ENCODE peak calls at places on chromosomes 7 and 10, in seven cellular contexts. A, T, Q, K, Y, H and U are unnamed samples.

GRCh38 chr7:30770936-30771858 is at the start of gene MINDY4:
- DNase-seq in A (peak), T (peak), Q (peak), K (peak), Y (peak), H (peak), U (peak)

GRCh38 chr10:123897146-123897545 is 5.5 kb upstream of the CPXM2 start:
- DNase-seq in A (no peak), T (no peak), Q (no peak), K (no peak), Y (no peak), H (no peak), U (no peak)

GRCh38 chr10:93475871-93476270 is 6.3 kb downstream of the MYOF start:
- DNase-seq in A (no peak), T (no peak), Q (no peak), K (peak), Y (peak), H (peak), U (no peak)

GRCh38 chr7:390761-391410 is 100.9 kb downstream of the FOXL3 start:
- DNase-seq in A (no peak), T (no peak), Q (no peak), K (no peak), Y (no peak), H (no peak), U (no peak)

GRCh38 chr7:29457565-29457971 is 106.1 kb upstream of the PRR15 start:
- DNase-seq in A (no peak), T (peak), Q (no peak), K (peak), Y (peak), H (no peak), U (no peak)

GRCh38 chr10:34967411-34967880 is 122.7 kb downstream of the CUL2 start:
- DNase-seq in A (peak), T (peak), Q (no peak), K (peak), Y (peak), H (no peak), U (no peak)

GRCh38 chr7:150377116-150377979 is 1.8 kb upstream of the ZNF775 start:
- DNase-seq in A (no peak), T (no peak), Q (peak), K (no peak), Y (no peak), H (peak), U (no peak)

GRCh38 chr10:70649526-70649925 is 22.8 kb upstream of the ADAMTS14 start:
- DNase-seq in A (peak), T (peak), Q (no peak), K (no peak), Y (peak), H (no peak), U (no peak)

GRCh38 chr10:44828515-44829142 is 82.5 kb upstream of the TMEM72 start:
- DNase-seq in A (no peak), T (peak), Q (no peak), K (no peak), Y (no peak), H (no peak), U (no peak)

GRCh38 chr10:72794260-72794659 is 99.3 kb upstream of the OIT3 start:
- DNase-seq in A (no peak), T (peak), Q (no peak), K (peak), Y (no peak), H (no peak), U (no peak)

GRCh38 chr7:103154042-103154441 is 5.1 kb upstream of the NAPEPLD start:
- DNase-seq in A (no peak), T (no peak), Q (no peak), K (no peak), Y (no peak), H (no peak), U (no peak)

GRCh38 chr10:1559311-1559710 is 178.0 kb downstream of the ADARB2 start:
- DNase-seq in A (no peak), T (no peak), Q (no peak), K (no peak), Y (no peak), H (no peak), U (no peak)

GRCh38 chr10:78199759-78200158 is 166.1 kb downstream of the RPS24 start:
- DNase-seq in A (no peak), T (no peak), Q (no peak), K (no peak), Y (no peak), H (no peak), U (no peak)

GRCh38 chr7:119935418-119936025 is 337.5 kb upstream of the KCND2 start:
- DNase-seq in A (no peak), T (peak), Q (no peak), K (peak), Y (peak), H (no peak), U (no peak)

GRCh38 chr7:149868638-149869290 is 5.0 kb upstream of the ATP6V0E2 start:
- DNase-seq in A (no peak), T (no peak), Q (no peak), K (no peak), Y (no peak), H (no peak), U (no peak)

GRCh38 chr10:43649149-43649523 is 455 bp upstream of the ZNF32 start:
- DNase-seq in A (no peak), T (no peak), Q (no peak), K (peak), Y (no peak), H (no peak), U (no peak)

GRCh38 chr7:157710396-157710795 is 373.6 kb downstream of the DNAJB6 start:
- DNase-seq in A (no peak), T (no peak), Q (peak), K (no peak), Y (no peak), H (no peak), U (no peak)

GRCh38 chr10:76879116-76879706 is 758.4 kb downstream of the KCNMA1 start:
- DNase-seq in A (no peak), T (no peak), Q (no peak), K (no peak), Y (no peak), H (no peak), U (no peak)

GRCh38 chr7:36363515-36363914 is 26.1 kb upstream of the ANLN start:
- DNase-seq in A (no peak), T (no peak), Q (no peak), K (no peak), Y (no peak), H (no peak), U (no peak)

GRCh38 chr7:131521651-131522163 is 34.7 kb downstream of the PODXL start:
- DNase-seq in A (no peak), T (no peak), Q (peak), K (no peak), Y (no peak), H (peak), U (no peak)

GRCh38 chr10:62681211-62681940 is 123.1 kb upstream of the ADO start:
- DNase-seq in A (no peak), T (no peak), Q (peak), K (no peak), Y (peak), H (peak), U (no peak)
- TF ChIP-seq CTCF in A (no peak), T (no peak), Q (no peak), K (no peak), Y (no peak), H (peak), U (no peak)

GRCh38 chr7:76209310-76209709 is 7.6 kb downstream of the SRRM3 start:
- DNase-seq in A (no peak), T (no peak), Q (no peak), K (no peak), Y (no peak), H (no peak), U (no peak)

GRCh38 chr7:76216683-76217082 is 15.0 kb downstream of the SRRM3 start:
- DNase-seq in A (no peak), T (no peak), Q (peak), K (no peak), Y (no peak), H (no peak), U (no peak)

GRCh38 chr7:76206633-76207032 is 4.9 kb downstream of the SRRM3 start:
- DNase-seq in A (no peak), T (no peak), Q (no peak), K (peak), Y (peak), H (no peak), U (no peak)

DNA sequence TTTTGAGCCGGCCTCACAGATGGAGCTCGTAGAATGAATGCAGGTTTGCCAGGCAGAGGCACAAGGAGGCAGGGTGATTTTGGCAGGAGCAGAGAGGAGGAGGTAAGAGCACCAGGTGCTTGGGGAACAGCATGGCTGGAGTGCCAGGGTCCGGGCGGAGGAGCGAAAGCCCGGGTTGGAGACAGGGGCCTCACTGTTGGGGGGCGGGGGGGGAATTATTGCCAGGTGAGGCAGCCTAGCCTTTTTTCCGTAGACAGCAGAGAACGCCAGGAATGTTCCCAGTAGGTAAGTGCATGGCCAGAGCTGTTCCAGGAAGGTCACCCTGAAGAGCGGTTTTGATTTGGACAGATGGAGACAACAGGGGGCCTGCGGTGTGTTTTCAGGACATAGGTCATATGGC is 9.5 kb downstream of the SRRM3 start:
- DNase-seq in A (no peak), T (no peak), Q (no peak), K (no peak), Y (no peak), H (no peak), U (no peak)
- TF ChIP-seq CTCF in A (no peak), T (no peak), Q (no peak), K (no peak), Y (no peak), H (no peak), U (no peak)

GRCh38 chr10:60291354-60291930 is 98.2 kb downstream of the ANK3 start:
- DNase-seq in A (no peak), T (peak), Q (no peak), K (peak), Y (no peak), H (no peak), U (no peak)

GRCh38 chr10:60290558-60290957 is 99.1 kb downstream of the ANK3 start:
- DNase-seq in A (no peak), T (no peak), Q (no peak), K (no peak), Y (no peak), H (no peak), U (no peak)

GRCh38 chr10:60288291-60288690 is 101.4 kb downstream of the ANK3 start:
- DNase-seq in A (no peak), T (peak), Q (no peak), K (no peak), Y (no peak), H (no peak), U (no peak)

GRCh38 chr10:60286436-60287023 is 103.1 kb downstream of the ANK3 start:
- DNase-seq in A (no peak), T (no peak), Q (no peak), K (no peak), Y (peak), H (no peak), U (no peak)

DNA sequence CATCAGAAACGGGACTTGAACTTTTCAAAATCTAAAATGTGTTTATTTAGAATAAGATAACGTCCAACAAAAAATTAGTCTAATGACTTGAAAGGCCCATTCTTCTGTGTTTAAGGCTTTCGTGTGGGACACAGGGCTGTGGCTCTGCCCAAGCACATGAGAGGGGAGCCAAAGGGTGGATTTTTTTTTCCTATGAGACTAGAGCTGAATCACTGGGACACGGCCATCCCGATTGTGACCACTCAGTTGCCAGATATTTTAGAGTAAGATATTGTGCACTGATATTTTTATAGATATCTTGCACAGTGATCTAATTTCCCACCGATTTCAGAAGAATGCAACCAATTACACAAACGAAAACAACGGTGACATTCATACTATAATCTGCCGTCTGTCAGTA is 99.9 kb downstream of the ANK3 start:
- DNase-seq in A (no peak), T (no peak), Q (no peak), K (no peak), Y (no peak), H (no peak), U (no peak)
- TF ChIP-seq CTCF in A (no peak), T (no peak), Q (no peak), K (no peak), Y (no peak), H (no peak), U (no peak)

GRCh38 chr10:9195385-9195784 is 1140.9 kb downstream of the GATA3 start:
- DNase-seq in A (no peak), T (no peak), Q (no peak), K (no peak), Y (no peak), H (no peak), U (no peak)
- TF ChIP-seq CTCF in A (no peak), T (no peak), Q (no peak), K (no peak), Y (no peak), H (no peak), U (no peak)

GRCh38 chr7:142482899-142483658 is 225.2 kb upstream of the PRSS58 start:
- DNase-seq in A (no peak), T (peak), Q (peak), K (peak), Y (no peak), H (peak), U (peak)

GRCh38 chr7:142481548-142481947 is 223.7 kb upstream of the PRSS58 start:
- DNase-seq in A (no peak), T (peak), Q (no peak), K (no peak), Y (no peak), H (no peak), U (no peak)

GRCh38 chr7:142487124-142487523 is 229.3 kb upstream of the PRSS58 start:
- DNase-seq in A (no peak), T (no peak), Q (no peak), K (no peak), Y (no peak), H (no peak), U (no peak)

GRCh38 chr7:142485617-142486226 is 227.9 kb upstream of the PRSS58 start:
- DNase-seq in A (no peak), T (no peak), Q (peak), K (peak), Y (no peak), H (no peak), U (peak)

DNA sequence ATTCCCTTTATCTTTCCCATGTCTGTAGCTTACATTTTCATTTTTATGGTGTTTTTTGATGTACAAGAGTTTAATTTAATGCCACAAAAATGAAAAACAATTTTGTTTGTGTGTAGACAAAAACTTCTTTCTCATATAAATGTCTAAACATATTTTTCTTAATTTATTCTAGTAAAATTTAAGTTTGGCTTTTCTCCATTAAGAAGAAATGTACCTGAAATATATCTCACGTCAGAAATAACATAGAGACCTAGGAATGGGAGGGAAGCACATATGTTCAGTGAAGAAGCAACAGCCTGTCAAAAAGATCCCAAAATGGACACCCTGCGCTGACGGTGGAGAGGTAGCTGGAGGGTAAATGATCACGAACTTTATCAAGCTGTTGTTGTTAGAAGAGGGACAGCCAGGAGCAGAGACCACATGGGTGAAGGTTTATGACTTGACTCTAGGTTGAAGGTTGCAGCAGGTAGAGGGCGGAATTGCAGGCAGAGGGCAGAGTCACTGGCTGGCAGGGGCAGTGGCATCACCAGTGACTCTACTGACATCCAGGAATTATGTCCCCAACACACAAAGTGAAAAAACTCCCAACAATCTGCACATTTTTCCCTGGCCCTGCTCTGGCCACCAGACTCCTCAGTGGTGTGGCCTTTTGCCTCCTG is 225.9 kb upstream of the PRSS58 start:
- DNase-seq in A (no peak), T (no peak), Q (no peak), K (no peak), Y (no peak), H (no peak), U (no peak)
- TF ChIP-seq CTCF in A (no peak), T (no peak), Q (peak), K (no peak), Y (no peak), H (no peak), U (peak)

GRCh38 chr10:14384096-14384730 is 53.5 kb upstream of the FRMD4A start:
- DNase-seq in A (no peak), T (peak), Q (no peak), K (peak), Y (peak), H (no peak), U (no peak)

GRCh38 chr10:14386202-14386593 is 55.5 kb upstream of the FRMD4A start:
- DNase-seq in A (no peak), T (peak), Q (no peak), K (peak), Y (peak), H (no peak), U (no peak)

GRCh38 chr10:14383266-14383665 is 52.5 kb upstream of the FRMD4A start:
- DNase-seq in A (no peak), T (no peak), Q (no peak), K (peak), Y (peak), H (no peak), U (no peak)

GRCh38 chr10:14384915-14385314 is 54.2 kb upstream of the FRMD4A start:
- DNase-seq in A (no peak), T (no peak), Q (no peak), K (no peak), Y (no peak), H (no peak), U (no peak)

GRCh38 chr10:14385591-14386201 is 55.0 kb upstream of the FRMD4A start:
- DNase-seq in A (no peak), T (peak), Q (no peak), K (peak), Y (no peak), H (no peak), U (no peak)
- TF ChIP-seq CTCF in A (no peak), T (no peak), Q (no peak), K (peak), Y (peak), H (no peak), U (no peak)